ENCODE peak calls at places on chromosomes 4 and X, in four cellular contexts. I is suprapubic skin, D is hepatocyte, O is H1. V is an unnamed sample.
A peak's percentile ranks its signal among the peaks of the same experiment; 100 is the strongest.

GRCh38 chr4:44447563-44448504 is 775 bp downstream of the KCTD8 start:
- DNase-seq in D (peak; percentile 44), O (no peak), I (peak; percentile 59), V (no peak)

GRCh38 chr4:99624141-99624719 is 33.4 kb downstream of the C4orf54 start:
- DNase-seq in I (no peak), D (no peak), O (no peak), V (no peak)

GRCh38 chrX:2652106-2652505 is 39.0 kb upstream of the CD99 start:
- DNase-seq in O (no peak), D (no peak), I (no peak), V (no peak)

GRCh38 chr4:18582841-18583240 is 561.3 kb upstream of the LCORL start:
- DNase-seq in D (no peak), I (no peak), O (no peak), V (no peak)

GRCh38 chr4:158236304-158237030 is 26.2 kb downstream of the TMEM144 start:
- DNase-seq in D (no peak), I (no peak), O (no peak), V (no peak)

GRCh38 chr4:91116861-91117260 is 989.7 kb downstream of the CCSER1 start:
- DNase-seq in D (peak; percentile 8), I (no peak), O (no peak), V (no peak)

GRCh38 chr4:142480244-142480643 is 365.9 kb downstream of the INPP4B start:
- DNase-seq in D (no peak), I (no peak), O (no peak), V (no peak)

GRCh38 chrX:119402588-119402987 is 3.5 kb downstream of the SLC25A43 start:
- DNase-seq in D (no peak), I (no peak), O (no peak), V (no peak)

GRCh38 chrX:71927040-71927439 is 16.4 kb downstream of the NHSL2 start:
- DNase-seq in I (no peak), D (no peak), O (no peak), V (no peak)

GRCh38 chrX:134604701-134605271 is 53.5 kb downstream of the PLAC1 start:
- DNase-seq in O (no peak), I (no peak), D (peak; percentile 27), V (no peak)

GRCh38 chrX:129957241-129958099 is 25.0 kb upstream of the BCORL1 start:
- DNase-seq in I (peak; percentile 77), O (no peak), D (peak; percentile 68), V (no peak)

GRCh38 chrX:123476636-123477219 is 256.1 kb downstream of the THOC2 start:
- DNase-seq in O (no peak), D (no peak), I (no peak), V (no peak)

V was measured in mesenteric fat pad.